ENCODE peak calls at places on chromosomes 13 and 19, in four cellular contexts. S, N, V and T are unnamed samples.

GRCh38 chr13:83691966-83692365 is 190.3 kb downstream of the SLITRK1 start:
- DNase-seq in V (no peak), S (no peak), N (no peak), T (no peak)

GRCh38 chr19:55158423-55158822 is 891 bp upstream of the TNNI3 start:
- DNase-seq in N (no peak), V (no peak), S (no peak), T (no peak)

GRCh38 chr19:38149597-38149996 is 74.4 kb downstream of the DPF1 start:
- DNase-seq in N (no peak), V (no peak), S (no peak), T (no peak)

GRCh38 chr13:23497186-23497585 is 63.7 kb upstream of the SACS start:
- DNase-seq in N (no peak), S (no peak), V (no peak), T (no peak)

GRCh38 chr19:5154129-5154798 is 185.4 kb downstream of the KDM4B start:
- DNase-seq in S (peak; percentile 75), N (peak; percentile 45), V (no peak), T (peak; percentile 7)

GRCh38 chr13:94765814-94766213 is 53.5 kb upstream of the SOX21 start:
- DNase-seq in S (no peak), V (no peak), N (no peak), T (no peak)

GRCh38 chr19:44785993-44786392 is 8.3 kb downstream of the CBLC start:
- DNase-seq in V (no peak), S (no peak), N (no peak), T (no peak)

GRCh38 chr13:66216723-66217122 is 1013.4 kb downstream of the PCDH9 start:
- DNase-seq in V (no peak), N (no peak), S (no peak), T (no peak)

GRCh38 chr13:49711218-49711863 is 20.1 kb upstream of the EBPL start:
- DNase-seq in S (no peak), V (no peak), N (no peak), T (peak; percentile 92)

GRCh38 chr19:28737526-28737925 is 475.4 kb downstream of the UQCRFS1 start:
- DNase-seq in S (no peak), V (no peak), N (no peak), T (no peak)

GRCh38 chr13:70162141-70162540 is 53.9 kb upstream of the KLHL1 start:
- DNase-seq in S (no peak), N (no peak), V (no peak), T (no peak)

GRCh38 chr19:38004100-38004504 is 97.1 kb downstream of the SIPA1L3 start:
- DNase-seq in N (no peak), V (no peak), S (no peak), T (no peak)

GRCh38 chr13:99281811-99282263 is 23.7 kb upstream of the GPR18 start:
- DNase-seq in N (no peak), V (peak; percentile 69), S (peak; percentile 17), T (no peak)

GRCh38 chr13:94251801-94252200 is 227.7 kb downstream of the DCT start:
- DNase-seq in S (no peak), N (no peak), V (peak; percentile 28), T (no peak)

GRCh38 chr19:45508931-45509691 is 1.8 kb downstream of the VASP start:
- DNase-seq in N (no peak), V (peak; percentile 81), S (peak; percentile 90), T (peak; percentile 70)

GRCh38 chr13:73849292-73849691 is 284.9 kb downstream of the KLF12 start:
- DNase-seq in N (no peak), S (no peak), V (no peak), T (peak; percentile 58)

GRCh38 chr13:113514844-113515243 is 24.3 kb upstream of the DCUN1D2 start:
- DNase-seq in N (no peak), V (no peak), S (no peak), T (no peak)

GRCh38 chr19:31742249-31742648 is 393.0 kb upstream of the TSHZ3 start:
- DNase-seq in V (no peak), N (no peak), S (no peak), T (no peak)

GRCh38 chr13:51715613-51716012 is 88.3 kb downstream of the DHRS12 start:
- DNase-seq in N (no peak), V (no peak), S (no peak), T (no peak)

GRCh38 chr13:30191491-30192100 is 115.8 kb downstream of the KATNAL1 start:
- DNase-seq in V (no peak), S (no peak), N (no peak), T (peak; percentile 9)

GRCh38 chr19:48405850-48406249 is 12.4 kb downstream of the GRIN2D start:
- DNase-seq in S (peak; percentile 49), V (no peak), N (no peak), T (no peak)

GRCh38 chr19:16316506-16316882 is 8.1 kb upstream of the KLF2 start:
- DNase-seq in V (no peak), N (no peak), S (no peak), T (peak; percentile 28)

GRCh38 chr19:10013834-10014618 is 743 bp downstream of the RDH8 start:
- DNase-seq in N (no peak), V (no peak), S (no peak), T (no peak)

GRCh38 chr19:5987077-5987818 is 9.3 kb upstream of the RANBP3 start:
- DNase-seq in S (peak; percentile 83), N (peak; percentile 77), V (peak; percentile 69), T (peak; percentile 64)

GRCh38 chr13:43054803-43055802 is 31.7 kb downstream of the DNAJC15 start:
- DNase-seq in S (no peak), N (peak; percentile 17), V (no peak), T (peak; percentile 68)

GRCh38 chr19:3606690-3607289 is at the start of gene TBXA2R:
- DNase-seq in V (peak; percentile 89), N (no peak), S (peak; percentile 84), T (peak; percentile 58)

GRCh38 chr19:18904334-18905057 is 8.5 kb upstream of the CERS1 start:
- DNase-seq in N (no peak), V (no peak), S (no peak), T (no peak)

GRCh38 chr13:91397595-91397994 is 826 bp upstream of the GPC5 start:
- DNase-seq in N (no peak), S (no peak), V (no peak), T (no peak)

GRCh38 chr13:33109319-33109718 is 93.1 kb downstream of the KL start:
- DNase-seq in V (no peak), S (no peak), N (no peak), T (no peak)

GRCh38 chr13:42478531-42479156 is 95.3 kb upstream of the TNFSF11 start:
- DNase-seq in V (no peak), S (peak; percentile 38), N (no peak), T (peak; percentile 31)

GRCh38 chr13:21124853-21125252 is 51.5 kb downstream of the SKA3 start:
- DNase-seq in S (no peak), V (no peak), N (no peak), T (no peak)

GRCh38 chr19:46828484-46828883 is 22.2 kb downstream of the AP2S1 start:
- DNase-seq in V (no peak), S (no peak), N (no peak), T (peak; percentile 39)